ENCODE peak calls at places on chromosomes 16 and 17, in nine cellular contexts. Z, U, L, I, Y, G, F, O and C are unnamed samples.

GRCh38 chr17:67582632-67583230 is 135.0 kb upstream of the NOL11 start:
- DNase-seq in F (no peak), I (no peak), U (no peak), L (no peak), O (no peak), Z (no peak), G (no peak), Y (no peak), C (no peak)

GRCh38 chr17:7809086-7809790 is 24.8 kb upstream of the KDM6B start:
- DNase-seq in L (no peak), Z (no peak), I (no peak), U (no peak), F (peak), O (no peak), G (no peak), Y (no peak), C (no peak)

GRCh38 chr17:45096141-45096540 is 35.0 kb downstream of the NMT1 start:
- DNase-seq in Z (no peak), O (peak), I (peak), Y (peak), F (peak), G (no peak), L (no peak), U (no peak), C (no peak)

GRCh38 chr17:3983945-3984484 is 19.8 kb upstream of the ATP2A3 start:
- DNase-seq in I (peak), G (no peak), F (no peak), Z (peak), O (peak), L (peak), Y (no peak), U (no peak), C (no peak)

GRCh38 chr16:13909872-13910303 is 10.1 kb upstream of the ERCC4 start:
- DNase-seq in L (no peak), F (peak), I (peak), U (no peak), G (no peak), Z (no peak), Y (no peak), O (peak), C (no peak)

GRCh38 chr16:57226701-57227621 is 18.1 kb upstream of the ARL2BP start:
- DNase-seq in Y (no peak), O (peak), G (no peak), I (no peak), L (no peak), U (no peak), F (no peak), Z (no peak), C (no peak)

GRCh38 chr16:57614546-57615343 is 13.7 kb upstream of the ADGRG1 start:
- DNase-seq in I (no peak), U (no peak), O (no peak), G (no peak), Z (no peak), Y (no peak), L (no peak), F (no peak), C (peak)

GRCh38 chr17:1999557-2000251 is 25.4 kb downstream of the RTN4RL1 start:
- DNase-seq in L (no peak), Z (peak), G (no peak), O (peak), Y (no peak), U (no peak), I (peak), F (no peak), C (no peak)

GRCh38 chr16:81852347-81852746 is 73.3 kb downstream of the PLCG2 start:
- DNase-seq in F (no peak), I (no peak), U (no peak), O (no peak), Z (no peak), L (no peak), Y (no peak), G (no peak), C (no peak)

GRCh38 chr17:78131172-78132085 is 858 bp downstream of the TMC8 start:
- DNase-seq in U (no peak), F (no peak), O (peak), I (no peak), G (peak), Z (peak), Y (no peak), L (no peak), C (peak)

GRCh38 chr16:1244881-1245280 is 4.4 kb downstream of the TPSAB1 start:
- DNase-seq in U (peak), L (peak), Z (no peak), I (no peak), Y (no peak), F (no peak), G (no peak), O (no peak), C (no peak)

GRCh38 chr17:42579794-42580551 is 2.4 kb upstream of the PSMC3IP start:
- DNase-seq in O (no peak), I (no peak), Z (peak), F (no peak), Y (no peak), U (no peak), G (no peak), L (no peak), C (no peak)
- H3K4me3 ChIP-seq in O (no peak), I (no peak), Z (no peak), F (no peak), Y (no peak), U (no peak), G (no peak), L (no peak), C (no peak)

DNA sequence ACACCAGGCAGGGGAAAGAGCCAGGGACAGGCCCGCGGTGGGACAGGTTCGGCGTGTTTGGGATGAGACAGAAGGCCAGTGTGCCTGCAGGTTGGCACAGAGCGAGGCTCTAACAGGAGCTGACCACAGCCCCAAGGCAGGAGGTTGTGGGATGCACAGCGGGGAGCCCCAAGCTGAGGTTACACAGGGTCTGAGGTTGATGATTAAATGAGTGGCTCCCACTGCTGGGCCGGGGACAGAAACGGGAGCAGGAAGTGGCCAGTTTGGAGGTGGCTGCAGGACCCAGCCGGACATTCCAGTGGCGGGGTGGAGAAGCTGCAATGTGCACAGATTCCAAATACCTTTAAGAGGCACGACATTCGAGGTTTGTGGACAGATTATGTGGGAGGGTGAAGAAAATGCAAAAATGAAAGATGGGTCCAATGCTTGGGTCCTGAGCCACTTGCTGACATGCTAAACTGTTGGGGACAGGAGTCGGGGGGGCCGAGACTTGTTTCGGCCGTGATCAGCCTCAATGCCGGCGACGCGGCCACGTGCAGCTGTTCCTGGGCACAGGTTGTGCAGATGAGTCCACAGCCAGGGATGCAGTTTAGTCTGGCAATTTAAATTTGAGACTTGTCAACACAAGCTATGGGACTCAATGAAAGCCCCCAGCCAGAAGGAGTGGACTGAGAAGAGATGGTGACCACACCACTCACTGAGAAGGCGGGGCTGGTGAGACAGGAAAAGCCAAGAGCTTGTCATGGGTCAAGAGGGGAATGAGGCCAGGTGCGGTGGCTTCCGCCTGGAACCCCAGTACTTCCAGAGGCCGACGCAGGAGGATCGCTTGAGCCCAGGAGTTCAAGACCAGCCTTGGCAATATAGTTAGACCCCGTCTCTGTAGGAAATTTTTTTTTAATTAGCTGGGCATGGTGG is 8.7 kb downstream of the ENPP7 start:
- DNase-seq in U (no peak), F (peak), L (no peak), Z (no peak), G (no peak), Y (no peak), O (peak), I (no peak), C (no peak)
- H3K27ac ChIP-seq in U (no peak), F (no peak), L (no peak), Z (no peak), G (no peak), Y (no peak), O (no peak), I (no peak), C (no peak)

GRCh38 chr16:84843149-84844048 is 23.6 kb downstream of the CRISPLD2 start:
- DNase-seq in I (no peak), O (no peak), Z (no peak), G (no peak), U (no peak), L (no peak), Y (no peak), F (no peak), C (no peak)

GRCh38 chr16:84840687-84841627 is 21.2 kb downstream of the CRISPLD2 start:
- DNase-seq in Y (no peak), O (no peak), Z (peak), L (peak), G (no peak), U (no peak), F (no peak), I (no peak), C (no peak)

GRCh38 chr16:84842516-84843148 is 22.8 kb downstream of the CRISPLD2 start:
- DNase-seq in Y (no peak), L (peak), F (peak), O (no peak), U (no peak), Z (peak), G (no peak), I (no peak), C (no peak)

GRCh38 chr16:84839956-84840355 is 20.2 kb downstream of the CRISPLD2 start:
- DNase-seq in L (no peak), I (peak), U (no peak), G (no peak), O (peak), Z (no peak), F (peak), Y (peak), C (no peak)

DNA sequence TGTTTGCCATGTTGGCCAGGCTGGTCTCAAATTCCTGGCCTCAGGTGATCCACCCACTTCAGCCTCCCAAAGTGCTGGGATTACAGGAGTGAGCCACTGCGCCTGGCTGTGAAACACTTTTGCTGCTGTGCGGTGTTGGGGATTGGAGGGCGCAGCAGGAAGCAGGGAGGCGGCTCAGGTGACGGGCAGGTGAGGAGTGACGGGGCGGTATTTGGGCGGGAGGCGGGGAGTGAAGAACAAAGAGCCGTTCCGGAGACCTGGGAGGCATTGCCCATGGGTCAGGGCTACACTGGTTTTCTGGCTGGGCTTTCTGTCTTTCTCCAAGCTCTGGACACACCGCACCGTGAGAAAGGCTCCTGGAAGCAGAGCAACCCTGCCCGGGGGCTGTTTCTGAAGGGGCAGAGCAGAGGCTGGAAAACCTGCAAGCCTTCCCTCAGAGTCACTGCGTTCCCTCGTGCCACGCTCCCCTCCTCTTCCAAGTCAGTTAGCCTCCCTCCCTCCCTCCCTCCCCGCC is 22.1 kb downstream of the CRISPLD2 start:
- DNase-seq in L (peak), U (no peak), G (no peak), F (peak), O (no peak), I (no peak), Z (peak), Y (no peak), C (no peak)
- H3K4me3 ChIP-seq in L (no peak), U (no peak), G (no peak), F (peak), O (no peak), I (no peak), Z (no peak), Y (no peak), C (no peak)

DNA sequence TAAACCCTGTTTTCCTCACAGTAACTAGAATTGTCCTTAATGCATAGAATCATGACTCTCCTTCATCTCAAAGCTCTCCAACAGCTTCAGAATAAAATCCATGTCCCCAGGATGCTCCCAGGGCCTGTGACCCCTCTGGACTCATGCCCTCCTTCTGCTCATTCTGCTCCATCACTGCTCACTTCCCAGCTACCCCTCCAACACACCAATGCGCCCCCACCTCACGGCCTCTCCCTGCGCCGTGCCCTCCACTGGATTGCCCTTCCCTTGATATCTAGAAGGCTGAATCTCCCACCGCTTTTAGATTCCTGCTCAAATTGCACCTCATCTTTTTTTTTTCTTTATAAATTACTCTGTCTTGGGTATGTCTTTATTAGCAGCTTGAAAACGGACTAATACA is 12.6 kb upstream of the TMEM220 start:
- DNase-seq in Z (no peak), G (no peak), U (no peak), Y (no peak), I (no peak), O (no peak), L (no peak), F (no peak), C (no peak)
- H3K27ac ChIP-seq in Z (no peak), G (no peak), U (no peak), Y (no peak), I (no peak), O (no peak), L (no peak), F (no peak), C (no peak)

DNA sequence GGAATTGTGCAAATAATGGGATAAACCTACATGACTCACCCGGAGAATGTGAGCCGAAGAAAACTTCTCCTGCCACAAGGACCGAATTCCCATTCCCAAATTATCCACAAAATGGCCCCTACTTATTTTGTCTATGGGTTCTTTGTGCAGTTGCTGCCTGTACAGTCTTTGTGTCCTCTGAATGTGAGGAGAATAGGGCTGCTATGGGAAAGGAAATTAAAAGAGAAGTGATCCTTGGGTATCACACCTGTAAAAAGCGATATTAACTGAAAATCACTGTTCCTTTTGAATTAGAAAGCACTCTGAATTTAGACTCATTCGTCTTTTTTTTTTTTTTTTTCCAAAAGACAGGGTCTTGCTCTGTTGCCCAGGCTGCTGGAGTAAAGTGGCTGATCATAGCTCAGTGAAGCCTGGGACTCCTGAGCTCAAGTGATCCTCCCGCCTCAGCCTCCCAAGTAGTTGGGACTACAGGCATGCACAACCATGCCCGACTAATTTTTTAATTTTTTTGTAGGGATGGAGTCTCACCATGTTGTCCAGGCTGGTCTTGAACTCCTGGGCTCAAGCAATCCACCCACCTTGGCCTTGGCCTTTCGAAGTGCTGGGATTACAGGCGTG is 45.4 kb downstream of the CHD9 start:
- DNase-seq in U (no peak), Y (no peak), G (no peak), O (no peak), L (no peak), F (no peak), Z (no peak), I (no peak), C (no peak)
- H3K4me3 ChIP-seq in U (no peak), Y (peak), G (peak), O (peak), L (peak), F (peak), Z (no peak), I (peak), C (peak)

GRCh38 chr17:37671813-37672544 is 28.7 kb upstream of the DDX52 start:
- DNase-seq in Z (no peak), G (no peak), U (no peak), Y (peak), O (peak), L (no peak), I (peak), F (peak), C (no peak)
- H3K27ac ChIP-seq in Z (no peak), G (no peak), U (no peak), Y (peak), O (peak), L (no peak), I (no peak), F (peak), C (no peak)

GRCh38 chr17:75152523-75152922 is 1.8 kb downstream of the JPT1 start:
- DNase-seq in I (peak), F (no peak), L (no peak), G (no peak), Y (no peak), O (no peak), Z (no peak), U (no peak), C (no peak)
- H3K4me3 ChIP-seq in I (peak), F (peak), L (peak), G (peak), Y (peak), O (peak), Z (no peak), U (no peak), C (peak)

GRCh38 chr16:4892356-4893102 is 44.4 kb downstream of the PPL start:
- DNase-seq in O (no peak), U (no peak), F (no peak), G (no peak), I (peak), Y (no peak), Z (no peak), L (no peak), C (no peak)
- H3K27ac ChIP-seq in O (no peak), U (no peak), F (no peak), G (no peak), I (no peak), Y (no peak), Z (no peak), L (no peak), C (no peak)

DNA sequence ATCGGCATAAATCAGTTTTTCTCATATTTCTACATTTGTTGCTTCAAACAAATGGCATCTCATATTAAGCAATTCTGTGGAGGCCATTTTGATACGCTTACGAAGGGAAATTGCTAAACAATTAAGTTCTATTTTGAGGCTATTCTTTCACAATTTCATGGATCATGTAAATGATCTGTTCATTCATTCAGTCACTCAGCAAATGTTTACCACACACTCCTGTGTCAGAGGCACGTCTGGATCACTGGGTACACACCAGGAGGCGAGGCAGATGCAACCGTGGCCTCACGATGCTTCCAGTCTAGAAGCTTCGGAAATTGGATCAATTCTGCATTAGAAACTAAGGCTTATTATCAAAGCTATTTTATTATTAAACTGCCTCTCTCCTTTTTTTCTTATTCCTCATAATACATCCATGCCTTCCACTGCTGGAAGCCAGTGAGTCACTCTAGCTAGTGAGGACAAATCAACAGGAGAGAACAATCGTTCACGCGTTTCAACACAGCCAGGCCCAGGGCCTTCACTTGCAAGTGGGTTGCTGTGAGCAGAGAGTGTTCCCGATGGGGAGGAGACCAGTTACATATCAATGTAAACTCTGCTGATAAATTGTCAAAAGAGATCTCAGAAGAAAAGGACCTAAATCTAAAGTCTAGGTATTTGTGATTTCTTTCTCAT is 11.3 kb upstream of the SLC39A11 start:
- DNase-seq in Z (no peak), O (no peak), L (no peak), G (no peak), U (no peak), I (no peak), F (peak), Y (no peak), C (no peak)
- H3K4me3 ChIP-seq in Z (no peak), O (no peak), L (no peak), G (no peak), U (no peak), I (no peak), F (no peak), Y (no peak), C (no peak)

DNA sequence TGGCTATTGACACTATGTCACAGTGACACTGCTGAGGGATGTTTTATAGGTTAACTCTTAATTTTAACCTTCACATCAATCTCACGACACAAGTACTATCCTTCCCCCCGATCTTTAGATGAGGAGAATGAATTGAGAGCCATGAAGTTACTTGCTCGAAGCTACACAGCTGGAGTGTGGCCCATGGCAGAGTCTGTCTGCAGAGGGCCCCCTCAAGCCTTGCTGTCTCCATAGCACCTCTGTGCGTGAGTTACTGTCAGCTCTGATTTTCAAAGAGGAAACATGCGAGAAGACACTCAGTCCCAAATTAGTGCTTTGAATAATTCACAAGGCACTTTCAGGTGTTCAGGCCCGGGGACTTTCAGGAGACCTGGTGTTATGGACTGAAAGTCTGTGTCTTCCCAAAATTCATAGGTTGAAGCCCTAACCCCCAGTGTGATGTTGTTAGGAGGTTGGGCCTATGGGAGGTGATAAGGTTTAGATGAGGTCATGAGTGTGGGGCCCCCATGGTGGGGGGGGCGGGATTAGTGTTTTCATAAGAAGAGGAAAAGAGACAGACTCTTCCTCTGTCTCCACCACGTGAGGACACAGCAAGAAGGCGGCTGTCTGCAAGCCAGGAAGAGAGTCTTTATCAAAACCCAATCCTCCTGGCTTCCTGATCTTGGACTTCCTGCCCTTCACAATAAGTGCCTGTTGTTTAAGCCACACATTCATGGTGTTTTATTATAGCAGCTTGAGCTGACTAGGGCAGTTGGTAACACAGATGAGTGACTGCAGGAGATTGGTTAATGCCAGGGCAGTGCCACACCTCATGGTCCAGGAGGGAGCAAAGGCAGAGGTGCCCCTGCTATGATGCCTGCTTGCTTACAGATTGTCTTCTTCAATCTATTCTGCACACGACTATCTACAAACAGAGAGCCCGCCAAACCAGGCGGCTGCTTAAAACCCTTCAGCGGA is 281.8 kb downstream of the HAPSTR1 start:
- DNase-seq in L (no peak), O (no peak), I (no peak), Y (no peak), Z (no peak), G (no peak), F (no peak), U (no peak), C (peak)
- H3K27ac ChIP-seq in L (no peak), O (no peak), I (no peak), Y (no peak), Z (no peak), G (no peak), F (no peak), U (no peak), C (no peak)